ENCODE peak calls at places on chromosomes 6 and 20, in seven cellular contexts. T is activated CD4-positive, alpha-beta T cell treated with anti-CD3 and anti-CD28 coated beads, Interleukin-2, amount 50 U/mL, for 1 hour; K is OCI-LY7; E is cardiac muscle cell; R is stimulated activated CD4-positive, alpha-beta T cell treated with anti-CD3 and anti-CD28 coated beads, Interleukin-1b, Interleukin-23, amount 100 ng/mL, for 4 hours; D is SW 1271; B is HFF-Myc. I is an unnamed sample.

GRCh38 chr6:13368716-13369115 is 40.4 kb upstream of the TBC1D7 start:
- DNase-seq in K (no peak), B (no peak), E (no peak), D (no peak), T (no peak), R (no peak), I (no peak)

GRCh38 chr6:169867751-169868191 is 116.3 kb downstream of the ERMARD start:
- DNase-seq in K (no peak), E (no peak), D (no peak), R (no peak), B (no peak), T (no peak), I (no peak)

GRCh38 chr20:23086056-23086551 is at the start of gene CD93:
- DNase-seq in D (no peak), R (no peak), B (no peak), E (peak), K (no peak), T (no peak), I (no peak)

GRCh38 chr6:25640446-25640845 is 11.6 kb upstream of the SCGN start:
- DNase-seq in E (no peak), R (no peak), B (no peak), D (no peak), K (no peak), T (no peak), I (no peak)

GRCh38 chr6:153129873-153130514 is 1.1 kb downstream of the RGS17 start:
- DNase-seq in E (peak), B (no peak), D (no peak), K (no peak), R (no peak), T (no peak), I (no peak)

GRCh38 chr20:17635846-17636245 is 46.2 kb downstream of the RRBP1 start:
- DNase-seq in D (no peak), R (no peak), K (no peak), T (no peak), E (peak), B (no peak), I (no peak)

GRCh38 chr6:39733704-39734103 is 8.5 kb upstream of the KIF6 start:
- DNase-seq in T (no peak), E (no peak), D (no peak), K (no peak), R (no peak), B (no peak), I (no peak)

GRCh38 chr6:121884056-121884455 is 448.6 kb downstream of the GJA1 start:
- DNase-seq in D (no peak), B (no peak), K (no peak), E (no peak), R (no peak), T (no peak), I (no peak)

GRCh38 chr20:4112490-4113420 is 97.4 kb upstream of the RNF24 start:
- DNase-seq in K (no peak), R (no peak), E (peak), B (peak), T (no peak), D (no peak), I (peak)

GRCh38 chr6:28474441-28475219 is 31.3 kb upstream of the ZSCAN23 start:
- DNase-seq in R (no peak), K (peak), E (peak), B (peak), D (peak), T (no peak), I (peak)

GRCh38 chr20:25310921-25311728 is 63.2 kb downstream of the PYGB start:
- DNase-seq in E (peak), D (peak), K (no peak), R (no peak), T (no peak), B (no peak), I (no peak)

GRCh38 chr20:31860431-31861345 is 9.6 kb downstream of the DUSP15 start:
- DNase-seq in D (no peak), K (peak), B (no peak), E (peak), T (no peak), R (no peak), I (peak)

GRCh38 chr20:38628580-38629470 is 27.2 kb downstream of the ARHGAP40 start:
- DNase-seq in B (no peak), K (no peak), D (no peak), R (no peak), T (no peak), E (no peak), I (peak)

GRCh38 chr6:156427345-156427744 is 349.8 kb upstream of the ARID1B start:
- DNase-seq in E (peak), K (no peak), T (no peak), B (peak), R (no peak), D (peak), I (peak)

GRCh38 chr6:33248643-33248931 is 23.1 kb downstream of the VPS52 start:
- DNase-seq in R (no peak), E (peak), T (no peak), K (no peak), B (no peak), D (peak), I (no peak)

GRCh38 chr20:23308908-23309307 is 41.7 kb upstream of the NXT1 start:
- DNase-seq in B (no peak), R (no peak), K (no peak), D (no peak), E (no peak), T (no peak), I (no peak)

GRCh38 chr6:170439366-170440351 is 113.4 kb downstream of the PSMB1 start:
- DNase-seq in T (no peak), E (no peak), R (no peak), K (no peak), B (no peak), D (no peak), I (no peak)

GRCh38 chr20:58268421-58268821 is 40.0 kb upstream of the ANKRD60 start:
- DNase-seq in E (no peak), D (no peak), R (no peak), K (no peak), T (no peak), B (no peak), I (no peak)

GRCh38 chr20:22684072-22684762 is 99.8 kb upstream of the FOXA2 start:
- DNase-seq in K (peak), E (peak), R (no peak), D (peak), B (peak), T (no peak), I (peak)

GRCh38 chr6:6686748-6687601 is 98.5 kb downstream of the LY86 start:
- DNase-seq in E (peak), R (no peak), T (peak), B (no peak), K (peak), D (peak), I (peak)

GRCh38 chr6:165847407-165848098 is 184.5 kb upstream of the PDE10A start:
- DNase-seq in D (no peak), R (no peak), K (no peak), E (peak), B (no peak), T (no peak), I (no peak)